ENCODE peak calls at places on chromosomes 7 and 10, in eight cellular contexts. S is SW480; D is stimulated activated CD8-positive, alpha-beta memory T cell treated with anti-CD3 and anti-CD28 coated beads, Interleukin-4, amount 100 ng/mL, for 1 hour; X is NCI-H510A treated with DMSO at 0.1 percent for 48 hours; W is memory B cell; Y is lower lobe of right lung; Z is NCI-H1694 treated with DMSO at 0.1 percent for 48 hours; P is small intestine. I is an unnamed sample.

GRCh38 chr10:107728807-107729206 is 564.3 kb upstream of the SORCS1 start:
- DNase-seq in W (no peak), S (no peak), D (no peak), Y (no peak), Z (no peak), X (no peak), P (peak), I (no peak)

GRCh38 chr10:11869211-11869610 is 46.1 kb downstream of the PROSER2 start:
- DNase-seq in Y (no peak), W (no peak), X (no peak), S (no peak), P (no peak), Z (no peak), D (no peak), I (no peak)

GRCh38 chr10:69957516-69958231 is 95.0 kb upstream of the MACROH2A2 start:
- DNase-seq in Y (no peak), X (no peak), P (no peak), W (no peak), Z (no peak), S (no peak), D (no peak), I (no peak)

GRCh38 chr10:133100186-133100585 is 12.5 kb downstream of the ADGRA1 start:
- DNase-seq in S (no peak), W (no peak), D (no peak), Y (no peak), Z (no peak), X (no peak), P (no peak), I (no peak)

GRCh38 chr7:31327071-31327470 is 13.5 kb downstream of the NEUROD6 start:
- DNase-seq in P (no peak), Y (no peak), S (peak), X (no peak), D (no peak), W (no peak), Z (no peak), I (no peak)

GRCh38 chr10:33008499-33009243 is 50.6 kb upstream of the ITGB1 start:
- DNase-seq in P (peak), D (no peak), X (peak), Y (no peak), W (peak), Z (peak), S (peak), I (peak)

GRCh38 chr7:79590571-79591274 is 137.3 kb upstream of the MAGI2 start:
- DNase-seq in X (no peak), W (no peak), Z (peak), Y (no peak), S (no peak), D (no peak), P (no peak), I (no peak)

GRCh38 chr7:75795831-75796285 is 17.7 kb downstream of the CCL24 start:
- DNase-seq in X (no peak), D (no peak), Z (no peak), P (peak), Y (peak), W (no peak), S (no peak), I (no peak)

GRCh38 chr10:76115471-76116155 is 684.2 kb downstream of the LRMDA start:
- DNase-seq in D (no peak), X (peak), Z (no peak), W (no peak), S (no peak), Y (no peak), P (no peak), I (no peak)

GRCh38 chr10:100869399-100869798 is 43.4 kb upstream of the SLF2 start:
- DNase-seq in D (no peak), S (no peak), W (no peak), X (no peak), Z (no peak), P (no peak), Y (no peak), I (no peak)

GRCh38 chr7:1494447-1494846 is 9.7 kb downstream of the INTS1 start:
- DNase-seq in W (no peak), P (no peak), Y (no peak), X (no peak), D (no peak), S (no peak), Z (no peak), I (no peak)

GRCh38 chr10:34593955-34594354 is 221.1 kb downstream of the PARD3 start:
- DNase-seq in X (no peak), W (no peak), P (no peak), Y (no peak), D (no peak), Z (no peak), S (no peak), I (no peak)

GRCh38 chr7:140416560-140416959 is 12.7 kb downstream of the RAB19 start:
- DNase-seq in Y (no peak), S (no peak), X (peak), P (peak), Z (no peak), W (no peak), D (no peak), I (no peak)

GRCh38 chr7:11727864-11728263 is 104.1 kb downstream of the THSD7A start:
- DNase-seq in X (no peak), Y (no peak), D (no peak), Z (no peak), P (no peak), W (no peak), S (no peak), I (no peak)

GRCh38 chr7:33892945-33893344 is 12.4 kb upstream of the BMPER start:
- DNase-seq in Y (no peak), X (no peak), W (no peak), D (no peak), P (no peak), S (no peak), Z (no peak), I (no peak)

GRCh38 chr10:92690211-92691041 is 671 bp downstream of the HHEX start:
- DNase-seq in W (peak), X (peak), D (peak), Z (no peak), Y (peak), S (peak), P (no peak), I (no peak)

GRCh38 chr10:29210469-29210868 is 78.4 kb upstream of the LYZL1 start:
- DNase-seq in Z (no peak), S (no peak), X (no peak), Y (no peak), P (no peak), W (no peak), D (no peak), I (no peak)